ENCODE peak calls at places on chromosome 14, in six cellular contexts. S, I, M, C, Y and E are unnamed samples.

GRCh38 chr14:91061309-91061887 is 957 bp upstream of the RPS6KA5 start:
- DNase-seq in S (no peak), C (no peak), Y (peak), I (no peak), M (no peak), E (no peak)

GRCh38 chr14:95530461-95531170 is 4.2 kb upstream of the GLRX5 start:
- DNase-seq in Y (peak), S (no peak), M (no peak), C (no peak), I (no peak), E (no peak)

GRCh38 chr14:32694795-32695449 is 243.8 kb upstream of the NPAS3 start:
- DNase-seq in S (no peak), I (no peak), M (no peak), Y (no peak), C (no peak), E (no peak)

GRCh38 chr14:67806228-67806627 is 10.2 kb downstream of the ZFYVE26 start:
- DNase-seq in M (no peak), S (no peak), C (no peak), I (no peak), Y (peak), E (no peak)

GRCh38 chr14:89708982-89709381 is 245.5 kb downstream of the EFCAB11 start:
- DNase-seq in C (no peak), Y (no peak), I (no peak), S (no peak), M (no peak), E (no peak)

GRCh38 chr14:104196461-104197180 is 58.2 kb downstream of the KIF26A start:
- DNase-seq in Y (no peak), C (no peak), I (no peak), S (no peak), M (no peak), E (no peak)

GRCh38 chr14:74932401-74932901 is 9.4 kb upstream of the RPS6KL1 start:
- DNase-seq in M (no peak), I (no peak), S (no peak), C (no peak), Y (no peak), E (peak)

GRCh38 chr14:45679852-45680251 is 426.9 kb upstream of the MIS18BP1 start:
- DNase-seq in S (no peak), I (no peak), M (no peak), C (no peak), Y (peak), E (peak)

GRCh38 chr14:97402279-97402678 is 605.1 kb downstream of the VRK1 start:
- DNase-seq in M (no peak), C (no peak), S (no peak), I (peak), Y (no peak), E (no peak)

GRCh38 chr14:97410667-97411286 is 613.6 kb downstream of the VRK1 start:
- DNase-seq in C (no peak), I (no peak), S (no peak), M (no peak), Y (no peak), E (no peak)

GRCh38 chr14:32408018-32408417 is 78.9 kb downstream of the AKAP6 start:
- DNase-seq in S (no peak), M (peak), Y (peak), I (peak), C (no peak), E (no peak)

GRCh38 chr14:64966976-64967375 is 5.2 kb downstream of the RAB15 start:
- DNase-seq in C (no peak), Y (no peak), S (no peak), I (peak), M (no peak), E (no peak)

GRCh38 chr14:93122820-93123219 is 7.1 kb upstream of the ITPK1 start:
- DNase-seq in Y (no peak), M (no peak), I (no peak), C (no peak), S (no peak), E (no peak)

GRCh38 chr14:59776468-59776867 is 94.1 kb downstream of the RTN1 start:
- DNase-seq in M (no peak), S (no peak), C (no peak), I (no peak), Y (no peak), E (no peak)

GRCh38 chr14:22570132-22570949 is 18.7 kb downstream of the DAD1 start:
- DNase-seq in M (peak), S (peak), C (peak), I (peak), Y (peak), E (no peak)

GRCh38 chr14:30957813-30958370 is 67.6 kb upstream of the AP4S1 start:
- DNase-seq in I (no peak), S (no peak), C (peak), M (no peak), Y (no peak), E (no peak)

GRCh38 chr14:43755707-43756106 is 751.4 kb downstream of the FSCB start:
- DNase-seq in S (no peak), M (no peak), C (no peak), Y (no peak), I (no peak), E (no peak)

GRCh38 chr14:105411985-105412767 is 7.5 kb upstream of the MTA1 start:
- DNase-seq in C (no peak), I (no peak), S (no peak), Y (no peak), M (no peak), E (no peak)

GRCh38 chr14:78254911-78255431 is 84.8 kb downstream of the NRXN3 start:
- DNase-seq in I (no peak), Y (peak), S (no peak), C (no peak), M (no peak), E (no peak)

GRCh38 chr14:36658091-36659009 is 3.3 kb upstream of the PAX9 start:
- DNase-seq in C (no peak), I (peak), Y (peak), M (no peak), S (no peak), E (no peak)

GRCh38 chr14:68607081-68607851 is 185.6 kb downstream of the ZFP36L1 start:
- DNase-seq in Y (peak), C (peak), S (no peak), M (no peak), I (peak), E (no peak)

GRCh38 chr14:93970589-93970966 is 5.8 kb downstream of the ASB2 start:
- DNase-seq in M (no peak), I (no peak), Y (peak), C (no peak), S (no peak), E (no peak)

GRCh38 chr14:96120941-96121340 is 81.8 kb downstream of the C14orf132 start:
- DNase-seq in C (no peak), S (no peak), I (no peak), M (no peak), Y (no peak), E (no peak)

GRCh38 chr14:62133776-62134175 is 371.6 kb downstream of the SNAPC1 start:
- DNase-seq in S (no peak), I (no peak), M (no peak), Y (no peak), C (no peak), E (no peak)

GRCh38 chr14:84749191-84749945 is 780.6 kb upstream of the FLRT2 start:
- DNase-seq in I (no peak), C (no peak), Y (no peak), M (no peak), S (no peak), E (no peak)

GRCh38 chr14:38073641-38074040 is 134.1 kb upstream of the SSTR1 start:
- DNase-seq in C (no peak), I (no peak), S (no peak), Y (peak), M (no peak), E (no peak)

GRCh38 chr14:77612011-77612620 is 4.3 kb downstream of the SPTLC2 start:
- DNase-seq in C (no peak), S (no peak), Y (peak), I (no peak), M (no peak), E (no peak)

GRCh38 chr14:20624495-20625070 is 16.9 kb downstream of the OR6S1 start:
- DNase-seq in I (peak), C (no peak), M (no peak), S (no peak), Y (peak), E (no peak)